ENCODE peak calls at places on chromosomes 13 and 19, in eight cellular contexts. A is psoas muscle, G is AG08396, E is AG09309, J is heart left ventricle, W is esophagus squamous epithelium, D is anterior cingulate cortex, R is HAP-1. V is an unnamed sample.

GRCh38 chr19:48817585-48818124 is 6.8 kb upstream of the BCAT2 start:
- DNase-seq in J (no peak), A (no peak), G (no peak), E (no peak), W (no peak), D (no peak), R (no peak), V (no peak)

GRCh38 chr19:47371269-47371668 is 22.2 kb downstream of the DHX34 start:
- DNase-seq in E (no peak), D (no peak), G (no peak), R (no peak), J (no peak), W (no peak), A (no peak), V (no peak)

GRCh38 chr19:11268783-11269267 is 6.5 kb upstream of the DOCK6 start:
- DNase-seq in D (peak; percentile 6), R (no peak), A (peak; percentile 82), G (peak; percentile 66), E (no peak), W (no peak), J (peak; percentile 88), V (peak; percentile 53)

GRCh38 chr19:13929340-13929739 is 8.9 kb downstream of the PODNL1 start:
- DNase-seq in G (peak; percentile 14), R (no peak), E (no peak), J (no peak), A (no peak), D (no peak), W (no peak), V (no peak)

GRCh38 chr13:113350065-113350937 is 13.6 kb downstream of the GRTP1 start:
- DNase-seq in A (peak; percentile 40), G (no peak), E (no peak), W (no peak), R (no peak), J (no peak), D (no peak), V (no peak)

GRCh38 chr13:93233997-93234416 is 7.4 kb downstream of the GPC6 start:
- DNase-seq in W (no peak), G (no peak), R (peak; percentile 25), E (no peak), D (no peak), A (no peak), J (no peak), V (no peak)

GRCh38 chr13:106623799-106624198 is 55.9 kb upstream of the ARGLU1 start:
- DNase-seq in A (no peak), J (no peak), W (no peak), G (no peak), R (no peak), E (no peak), D (no peak), V (no peak)

GRCh38 chr19:38350883-38351282 is 15.3 kb downstream of the CATSPERG start:
- DNase-seq in J (no peak), D (no peak), W (no peak), A (no peak), G (no peak), E (no peak), R (no peak), V (no peak)

GRCh38 chr13:76000131-76000530 is 364.0 kb downstream of the LMO7 start:
- DNase-seq in R (no peak), A (no peak), E (no peak), J (no peak), G (no peak), D (no peak), W (no peak), V (no peak)

GRCh38 chr13:112363867-112364528 is 12.2 kb upstream of the SPACA7 start:
- DNase-seq in G (no peak), E (no peak), D (no peak), R (no peak), J (no peak), A (no peak), W (no peak), V (no peak)

GRCh38 chr19:39319892-39320168 is 833 bp downstream of the LRFN1 start:
- DNase-seq in W (no peak), A (no peak), G (no peak), D (no peak), J (no peak), E (no peak), R (peak; percentile 42), V (no peak)

GRCh38 chr19:10737680-10738079 is 19.8 kb downstream of the DNM2 start:
- DNase-seq in A (no peak), E (no peak), G (no peak), D (no peak), R (no peak), W (no peak), J (no peak), V (no peak)

GRCh38 chr19:30083701-30084156 is 141.7 kb downstream of the URI1 start:
- DNase-seq in J (no peak), W (no peak), R (no peak), A (peak; percentile 1), G (no peak), D (no peak), E (no peak), V (no peak)

GRCh38 chr19:33410915-33411401 is 37.4 kb downstream of the CEBPG start:
- DNase-seq in R (no peak), A (no peak), J (no peak), G (no peak), E (no peak), D (no peak), W (no peak), V (no peak)

GRCh38 chr19:1676351-1677266 is 24.2 kb upstream of the TCF3 start:
- DNase-seq in R (no peak), A (no peak), D (no peak), J (no peak), G (no peak), W (no peak), E (no peak), V (no peak)

GRCh38 chr19:55679343-55680257 is 4.6 kb downstream of the EPN1 start:
- DNase-seq in E (no peak), G (no peak), D (no peak), J (no peak), A (no peak), R (no peak), W (no peak), V (no peak)

GRCh38 chr19:44232867-44233266 is 20.5 kb downstream of the ZNF227 start:
- DNase-seq in G (no peak), D (no peak), J (no peak), E (no peak), R (no peak), W (no peak), A (no peak), V (no peak)

GRCh38 chr13:59452189-59452588 is 711.5 kb downstream of the DIAPH3 start:
- DNase-seq in J (no peak), A (no peak), R (no peak), E (no peak), W (no peak), D (no peak), G (no peak), V (no peak)

V was measured in body of pancreas.